ENCODE peak calls at places on chromosome 14, in nine cellular contexts. O is ovary, N is testis, M is GM12878, L is transverse colon, Z is spleen, G is IMR-90, V is adrenal gland, T is A549. J is an unnamed sample.
A peak's percentile ranks its signal among the peaks of the same experiment; 100 is the strongest.

GRCh38 chr14:22484638-22485037 is 104.4 kb downstream of the DAD1 start:
- DNase-seq in Z (no peak), T (no peak), V (no peak), L (no peak), N (no peak), G (no peak), O (peak; percentile 36), M (no peak), J (no peak)

GRCh38 chr14:63745858-63746425 is 18.1 kb upstream of the SGPP1 start:
- DNase-seq in V (no peak), G (no peak), N (no peak), T (no peak), O (no peak), M (peak; percentile 80), L (peak; percentile 37), Z (no peak), J (no peak)

GRCh38 chr14:86838363-86838762 is 1154.6 kb downstream of the GALC start:
- DNase-seq in V (no peak), O (no peak), L (no peak), Z (no peak), T (peak; percentile 12), M (no peak), G (no peak), N (no peak), J (no peak)

GRCh38 chr14:49970474-49971147 is 77.7 kb downstream of the ARF6 start:
- DNase-seq in O (peak; percentile 45), Z (no peak), L (no peak), V (no peak), N (peak; percentile 80), G (peak; percentile 49), M (no peak), T (no peak), J (peak; percentile 52)

GRCh38 chr14:53011053-53011462 is 60.2 kb upstream of the FERMT2 start:
- DNase-seq in T (peak; percentile 66), O (peak; percentile 87), G (peak; percentile 99), V (peak; percentile 77), N (peak; percentile 81), Z (no peak), M (no peak), L (peak; percentile 46), J (peak; percentile 79)

GRCh38 chr14:99790201-99790977 is 2.8 kb upstream of the EML1 start:
- DNase-seq in M (no peak), L (no peak), O (no peak), N (no peak), T (no peak), G (no peak), Z (no peak), V (no peak), J (no peak)

GRCh38 chr14:92949496-92950192 is 26.7 kb downstream of the CHGA start:
- DNase-seq in G (no peak), V (no peak), T (no peak), Z (no peak), L (no peak), M (no peak), N (no peak), O (no peak), J (no peak)

GRCh38 chr14:42930058-42930457 is 1323.4 kb downstream of the LRFN5 start:
- DNase-seq in L (peak; percentile 9), Z (peak; percentile 55), V (peak; percentile 32), M (no peak), T (peak; percentile 12), N (no peak), O (no peak), G (peak; percentile 58), J (no peak)

GRCh38 chr14:76917158-76917596 is 91.0 kb downstream of the LRRC74A start:
- DNase-seq in L (peak; percentile 70), M (no peak), O (peak; percentile 67), T (peak; percentile 88), Z (no peak), V (peak; percentile 74), N (peak; percentile 73), G (peak; percentile 84), J (no peak)

GRCh38 chr14:24311837-24312615 is 724 bp downstream of the LTB4R start:
- DNase-seq in M (no peak), O (no peak), L (no peak), T (no peak), G (no peak), N (no peak), V (no peak), Z (peak; percentile 75), J (no peak)

GRCh38 chr14:103847954-103848719 is 762 bp upstream of the PPP1R13B start:
- DNase-seq in T (no peak), Z (peak; percentile 87), V (peak; percentile 72), L (peak; percentile 37), M (no peak), N (peak; percentile 80), O (peak; percentile 73), G (no peak), J (no peak)

DNA sequence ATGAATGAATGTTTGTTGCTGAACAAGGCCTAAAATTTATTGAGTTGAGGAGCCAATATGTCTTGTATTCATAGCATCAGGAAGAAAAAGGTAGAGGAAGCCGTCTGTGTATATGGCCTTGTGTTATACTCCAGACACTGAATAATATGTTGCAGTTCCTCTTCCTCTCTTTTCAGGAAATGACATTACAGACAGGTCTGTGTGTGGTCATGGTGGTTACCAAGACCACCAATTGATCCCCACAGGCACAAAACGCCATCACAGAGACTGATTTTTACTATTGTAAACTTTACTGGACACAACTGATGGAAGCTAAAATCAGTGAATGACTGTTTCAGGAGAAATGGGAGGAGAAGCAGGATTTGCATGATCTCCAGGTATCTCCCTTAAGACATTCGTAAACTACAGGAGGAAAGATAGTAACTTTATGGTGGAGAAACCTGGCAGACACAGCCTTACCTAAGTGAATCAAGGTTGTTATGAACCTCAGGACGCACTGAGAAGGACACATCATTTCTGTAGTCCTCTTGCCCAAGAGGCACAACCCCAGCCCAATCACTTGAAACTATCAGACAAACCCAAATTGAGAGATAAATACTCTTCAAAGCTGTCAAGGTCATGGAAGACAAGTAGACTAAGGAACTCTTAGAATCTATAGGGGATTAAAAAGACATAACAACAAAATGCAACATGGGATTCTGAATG is 334.1 kb upstream of the RGS6 start:
- DNase-seq in T (no peak), L (no peak), O (no peak), N (no peak), M (no peak), G (no peak), Z (no peak), V (no peak), J (no peak)
- H3K4me3 ChIP-seq in T (no peak overlapping the region), L (no peak overlapping the region), O (no peak overlapping the region), N (no peak overlapping the region), M (no peak overlapping the region), G (no peak overlapping the region), Z (peak overlapping the region; percentile 16), V (no peak overlapping the region), J (no peak overlapping the region)

GRCh38 chr14:91417983-91418386 is 365 bp upstream of the CCDC88C start:
- DNase-seq in G (no peak), L (peak; percentile 58), M (no peak), T (peak; percentile 72), O (no peak), V (no peak), Z (no peak), N (peak; percentile 41), J (no peak)
- TF ChIP-seq POLR2A in G (no peak), L (no peak), M (peak; percentile 12), T (no peak), O (no peak), V (no peak), Z (no peak), N (no peak), J (no peak)

GRCh38 chr14:33056213-33056612 is 117.5 kb downstream of the NPAS3 start:
- DNase-seq in N (no peak), G (no peak), V (no peak), Z (no peak), T (no peak), O (no peak), L (no peak), M (no peak), J (no peak)

GRCh38 chr14:33061667-33062325 is 123.1 kb downstream of the NPAS3 start:
- DNase-seq in T (no peak), Z (no peak), V (no peak), L (no peak), N (no peak), O (no peak), M (no peak), G (no peak), J (no peak)

GRCh38 chr14:33052899-33053400 is 114.3 kb downstream of the NPAS3 start:
- DNase-seq in L (no peak), M (no peak), N (no peak), T (no peak), O (no peak), Z (no peak), G (no peak), V (no peak), J (no peak)

GRCh38 chr14:33062476-33062875 is 123.8 kb downstream of the NPAS3 start:
- DNase-seq in M (no peak), N (no peak), T (no peak), Z (no peak), O (no peak), L (no peak), V (no peak), G (no peak), J (no peak)

DNA sequence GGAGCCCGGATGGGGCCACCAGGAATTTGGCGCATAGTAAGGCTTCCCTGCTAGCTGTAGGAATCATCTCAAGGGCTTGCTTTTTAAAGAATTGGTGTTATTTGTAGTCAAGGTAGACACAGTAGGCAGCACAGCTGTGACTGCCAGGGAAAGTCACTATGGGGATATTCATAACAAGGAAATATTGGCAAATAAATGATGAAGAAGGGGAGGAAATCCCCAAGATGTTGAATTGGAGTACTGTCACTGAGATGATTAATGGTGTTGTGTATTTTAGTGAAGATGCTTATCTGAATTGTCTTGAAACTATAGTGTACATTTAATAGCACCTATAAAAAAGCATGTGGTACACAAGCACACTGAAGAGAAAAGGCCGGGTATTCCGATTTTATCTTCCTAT is 118.9 kb downstream of the NPAS3 start:
- DNase-seq in L (no peak), M (no peak), Z (no peak), G (no peak), N (no peak), T (no peak), V (no peak), O (no peak), J (no peak)
- H3K4me1 ChIP-seq in L (no peaks in the 10 kb centered on the region), M (no peaks in the 10 kb centered on the region), Z (no peaks in the 10 kb centered on the region), G (no peaks in the 10 kb centered on the region), N (no peaks in the 10 kb centered on the region), T (no peaks in the 10 kb centered on the region), V (no peaks in the 10 kb centered on the region), O (no peaks in the 10 kb centered on the region), J (no peaks in the 10 kb centered on the region)

GRCh38 chr14:101823081-101823480 is 61.6 kb downstream of the PPP2R5C start:
- DNase-seq in N (no peak), V (no peak), Z (no peak), T (no peak), L (no peak), O (no peak), G (peak; percentile 52), M (no peak), J (no peak)

GRCh38 chr14:101824339-101824727 is 62.8 kb downstream of the PPP2R5C start:
- DNase-seq in T (no peak), M (no peak), L (no peak), V (no peak), N (no peak), G (no peak), Z (no peak), O (no peak), J (no peak)

GRCh38 chr14:101821528-101821927 is 60.0 kb downstream of the PPP2R5C start:
- DNase-seq in T (no peak), Z (no peak), O (no peak), L (no peak), N (no peak), V (no peak), M (no peak), G (no peak), J (no peak)

GRCh38 chr14:101825797-101826196 is 64.3 kb downstream of the PPP2R5C start:
- DNase-seq in L (no peak), T (no peak), Z (no peak), G (no peak), M (no peak), N (no peak), V (no peak), O (no peak), J (no peak)

GRCh38 chr14:101823511-101824120 is 62.1 kb downstream of the PPP2R5C start:
- DNase-seq in G (no peak), O (peak; percentile 49), Z (no peak), M (peak; percentile 68), T (no peak), N (no peak), V (peak; percentile 59), L (peak; percentile 60), J (no peak)
- H3K4me3 ChIP-seq in G (no peak overlapping the region), O (peak overlapping the region; percentile 15), Z (peak overlapping the region; percentile 65), M (peak overlapping the region; percentile 67), T (no peak overlapping the region), N (no peak overlapping the region), V (no peak overlapping the region), L (peak overlapping the region; percentile 30), J (no peak overlapping the region)